ENCODE peak calls at places on chromosome 14, in four cellular contexts. J, H, B and Q are unnamed samples.

GRCh38 chr14:62409185-62409584 is 636.1 kb downstream of the KCNH5 start:
- DNase-seq in J (no peak), H (no peak), B (no peak), Q (no peak)

GRCh38 chr14:104731249-104731924 is 7.4 kb downstream of the ADSS1 start:
- DNase-seq in J (peak; percentile 75), H (no peak), B (peak; percentile 54), Q (no peak)

GRCh38 chr14:102848830-102849521 is 71.7 kb downstream of the TRAF3 start:
- DNase-seq in J (peak; percentile 83), H (no peak), B (peak; percentile 10), Q (no peak)

GRCh38 chr14:33567003-33567735 is 383.7 kb downstream of the EGLN3 start:
- DNase-seq in J (no peak), H (no peak), B (no peak), Q (no peak)

GRCh38 chr14:88989911-88990310 is 165.5 kb downstream of the TTC8 start:
- DNase-seq in J (no peak), H (no peak), B (no peak), Q (no peak)

GRCh38 chr14:93012516-93013367 is 89.8 kb downstream of the CHGA start:
- DNase-seq in J (no peak), H (no peak), B (no peak), Q (no peak)

GRCh38 chr14:102901633-102902032 is 20.8 kb upstream of the AMN start:
- DNase-seq in J (no peak), H (peak; percentile 76), B (no peak), Q (no peak)

GRCh38 chr14:72682188-72682587 is 211.7 kb downstream of the DPF3 start:
- DNase-seq in J (peak; percentile 36), H (no peak), B (no peak), Q (peak; percentile 36)

GRCh38 chr14:72513994-72514659 is 379.8 kb downstream of the DPF3 start:
- DNase-seq in J (peak; percentile 50), H (no peak), B (peak; percentile 33), Q (peak; percentile 73)

GRCh38 chr14:30069536-30069935 is 141.9 kb upstream of the PRKD1 start:
- DNase-seq in J (no peak), H (no peak), B (no peak), Q (no peak)

GRCh38 chr14:104882325-104882973 is 17.4 kb downstream of the CEP170B start:
- DNase-seq in J (peak; percentile 55), H (no peak), B (peak; percentile 67), Q (no peak)

GRCh38 chr14:95073947-95074346 is 83.4 kb downstream of the DICER1 start:
- DNase-seq in J (no peak), H (no peak), B (no peak), Q (no peak)

GRCh38 chr14:105063041-105063440 is 2.2 kb downstream of the GPR132 start:
- DNase-seq in J (no peak), H (no peak), B (no peak), Q (no peak)

GRCh38 chr14:95497561-95498011 is 18.9 kb downstream of the SYNE3 start:
- DNase-seq in J (peak; percentile 61), H (no peak), B (no peak), Q (no peak)

GRCh38 chr14:96067985-96068930 is 29.1 kb downstream of the C14orf132 start:
- DNase-seq in J (no peak), H (no peak), B (no peak), Q (no peak)

GRCh38 chr14:70692210-70692609 is 50.5 kb downstream of the TTC9 start:
- DNase-seq in J (no peak), H (no peak), B (no peak), Q (no peak)

GRCh38 chr14:99270491-99271287 is 1.3 kb downstream of the BCL11B start:
- DNase-seq in J (peak; percentile 54), H (no peak), B (no peak), Q (no peak)

GRCh38 chr14:103576371-103577024 is 13.7 kb downstream of the COA8 start:
- DNase-seq in J (peak; percentile 92), H (no peak), B (no peak), Q (peak; percentile 80)

GRCh38 chr14:52692248-52692962 is 3.0 kb downstream of the ERO1A start:
- DNase-seq in J (peak; percentile 66), H (no peak), B (peak; percentile 35), Q (peak; percentile 75)

GRCh38 chr14:64495252-64495651 is 8.4 kb downstream of the ZBTB25 start:
- DNase-seq in J (no peak), H (no peak), B (no peak), Q (no peak)

GRCh38 chr14:35374273-35374681 is 30.3 kb downstream of the NFKBIA start:
- DNase-seq in J (no peak), H (no peak), B (no peak), Q (peak; percentile 98)

GRCh38 chr14:97056086-97056485 is 258.9 kb downstream of the VRK1 start:
- DNase-seq in J (peak; percentile 8), H (no peak), B (no peak), Q (no peak)

GRCh38 chr14:50067723-50068495 is 48.5 kb downstream of the VCPKMT start:
- DNase-seq in J (no peak), H (no peak), B (no peak), Q (peak; percentile 81)

GRCh38 chr14:73283592-73284379 is 46.5 kb downstream of the PAPLN start:
- DNase-seq in J (no peak), H (no peak), B (no peak), Q (peak; percentile 42)

GRCh38 chr14:96081767-96082400 is 42.7 kb downstream of the C14orf132 start:
- DNase-seq in J (no peak), H (no peak), B (no peak), Q (no peak)

GRCh38 chr14:104099096-104100041 is 13.9 kb downstream of the ASPG start:
- DNase-seq in J (no peak), H (no peak), B (no peak), Q (no peak)

GRCh38 chr14:61177279-61178225 is 103.6 kb downstream of the TMEM30B start:
- DNase-seq in J (no peak), H (no peak), B (no peak), Q (peak; percentile 31)
- H3K9ac ChIP-seq in J (peak overlapping the region; percentile 86), H (no peak overlapping the region), B (no peak overlapping the region), Q (peak overlapping the region; percentile 40)

DNA sequence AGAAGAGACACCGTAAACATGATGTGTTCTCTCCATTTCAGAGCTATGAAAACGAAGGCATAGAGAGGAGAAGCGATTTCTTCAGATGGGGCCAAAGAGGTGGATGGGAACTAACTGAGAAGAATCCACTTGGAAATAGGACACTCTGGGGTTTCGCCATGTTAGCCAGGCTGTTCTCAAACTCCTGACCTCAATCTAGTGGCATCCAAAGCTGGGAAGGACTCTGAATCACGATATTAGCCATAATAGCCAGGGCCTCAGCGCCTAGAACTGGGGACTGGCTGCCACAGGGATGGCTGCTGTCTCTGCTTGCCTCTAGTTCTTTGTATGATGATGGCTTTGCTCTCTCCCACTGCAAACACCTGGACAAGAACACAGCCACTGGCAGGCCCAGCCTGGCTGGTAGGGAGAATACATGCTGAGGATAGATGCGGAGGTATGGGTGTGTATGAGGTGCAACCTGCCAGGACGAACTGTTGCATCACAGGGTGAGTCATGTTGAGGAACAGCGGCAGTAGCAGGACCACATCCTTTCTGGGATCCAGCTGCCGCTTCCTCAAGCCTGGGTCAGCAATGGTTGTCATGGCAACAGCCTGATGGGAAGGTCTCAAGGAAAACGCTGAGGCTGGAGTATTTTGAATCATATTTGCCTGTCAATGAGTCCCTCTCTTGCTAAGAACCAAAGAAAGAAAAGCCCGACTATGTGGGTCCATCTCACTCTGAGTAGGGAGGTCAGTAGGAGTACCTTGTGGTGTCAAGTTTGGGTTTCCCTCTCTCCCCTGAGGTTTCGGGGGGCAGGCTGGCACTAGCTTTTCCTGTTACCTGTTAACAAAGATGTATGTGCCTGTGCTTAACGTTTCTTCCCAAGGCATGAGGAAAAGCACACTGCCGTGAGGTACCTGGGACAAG is 31.1 kb downstream of the CCDC177 start:
- DNase-seq in J (no peak), H (no peak), B (peak; percentile 17), Q (peak; percentile 93)
- TF ChIP-seq RCOR1 in J (no peak), H (no peak), B (peak; percentile 6), Q (no peak)

GRCh38 chr14:101723061-101723595 is 38.4 kb upstream of the PPP2R5C start:
- DNase-seq in J (no peak), H (no peak), B (no peak), Q (no peak)
- H3K9ac ChIP-seq in J (no peak overlapping the region), H (no peak overlapping the region), B (no peak overlapping the region), Q (no peak overlapping the region)

GRCh38 chr14:22163051-22163450 is 426.0 kb downstream of the DAD1 start:
- DNase-seq in J (no peak), H (no peak), B (no peak), Q (peak; percentile 45)
- TF ChIP-seq RCOR1 in J (no peak), H (no peak), B (no peak), Q (no peak)

DNA sequence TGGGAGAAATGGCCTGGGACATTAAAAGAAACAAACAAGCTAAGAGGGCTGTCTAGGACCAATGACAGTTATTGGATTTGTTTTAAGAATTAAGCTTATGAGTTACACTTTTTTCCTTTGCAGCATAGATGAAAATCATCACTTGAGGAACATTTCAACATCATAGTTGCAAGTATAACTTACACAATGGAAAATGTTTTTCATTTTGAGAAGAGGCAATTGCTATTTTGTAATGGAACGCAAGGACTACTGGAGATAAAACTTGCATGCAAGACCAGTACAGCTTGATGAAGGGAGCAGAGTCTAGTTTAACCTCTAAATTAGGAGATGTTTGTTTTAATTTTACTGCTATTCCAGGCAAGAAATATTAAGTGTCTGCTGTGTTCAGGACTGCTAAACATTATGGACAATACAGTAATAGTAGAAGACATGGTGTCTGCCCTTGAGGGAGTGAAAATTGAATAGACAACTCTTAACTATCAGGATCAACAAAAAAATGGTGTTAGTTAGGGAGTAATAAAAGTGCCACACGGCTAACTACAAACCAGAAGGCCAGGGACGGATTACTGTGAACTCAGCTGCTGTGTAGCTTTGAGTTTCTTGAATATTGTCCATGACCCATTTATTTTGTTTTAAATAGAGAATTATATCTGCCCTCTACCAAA is 374.5 kb downstream of the RAD51B start:
- DNase-seq in J (no peak), H (no peak), B (no peak), Q (no peak)
- H3K9ac ChIP-seq in J (no peak overlapping the region), H (no peak overlapping the region), B (no peak overlapping the region), Q (no peak overlapping the region)

GRCh38 chr14:86944434-86944833 is 1048.5 kb downstream of the GALC start:
- DNase-seq in J (no peak), H (no peak), B (no peak), Q (no peak)
- TF ChIP-seq RCOR1 in J (no peak), H (no peak), B (no peak), Q (no peak)

GRCh38 chr14:90815817-90816662 is at the start of gene TTC7B:
- DNase-seq in J (peak; percentile 99), H (no peak), B (peak; percentile 57), Q (peak; percentile 24)

GRCh38 chr14:90818715-90819114 is 2.5 kb upstream of the TTC7B start:
- DNase-seq in J (no peak), H (no peak), B (no peak), Q (no peak)

GRCh38 chr14:90814806-90815566 is 1.2 kb downstream of the TTC7B start:
- DNase-seq in J (no peak), H (no peak), B (no peak), Q (no peak)

GRCh38 chr14:90815567-90815816 is 738 bp downstream of the TTC7B start:
- DNase-seq in J (no peak), H (no peak), B (no peak), Q (no peak)

GRCh38 chr14:90816686-90817436 is 631 bp upstream of the TTC7B start:
- DNase-seq in J (no peak), H (no peak), B (no peak), Q (no peak)
- H3K9ac ChIP-seq in J (no peak overlapping the region), H (no peak overlapping the region), B (no peak overlapping the region), Q (no peak overlapping the region)